ENCODE peak calls at places on chromosomes 13 and 19, in five cellular contexts. I is AG10803; V is GM23338; G is fibroblast of mammary gland; R is stimulated activated CD8-positive, alpha-beta memory T cell treated with anti-CD3 and anti-CD28 coated beads, Interleukin-7, amount 100 ng/mL, for 1 hour. D is an unnamed sample.

GRCh38 chr13:46149272-46150133 is 32.5 kb downstream of the LCP1 start:
- DNase-seq in I (peak; percentile 6), V (no peak), G (peak; percentile 38), R (no peak), D (peak; percentile 66)

GRCh38 chr19:33350538-33351309 is 22.8 kb upstream of the CEBPG start:
- DNase-seq in I (peak; percentile 77), V (no peak), G (peak; percentile 98), R (no peak), D (peak; percentile 46)

GRCh38 chr19:1853295-1854031 is 5.2 kb upstream of the REXO1 start:
- DNase-seq in I (peak; percentile 83), V (peak; percentile 87), G (peak; percentile 76), R (peak; percentile 54), D (peak; percentile 64)

GRCh38 chr13:18944501-18945068 is 237.0 kb downstream of the TUBA3C start:
- DNase-seq in I (no peak), V (no peak), G (no peak), R (no peak), D (no peak)

GRCh38 chr19:6260912-6261636 is 18.7 kb downstream of the MLLT1 start:
- DNase-seq in I (no peak), V (peak; percentile 82), G (peak; percentile 33), R (no peak), D (no peak)

GRCh38 chr19:48772503-48772953 is 17.2 kb downstream of the FGF21 start:
- DNase-seq in I (peak; percentile 40), V (no peak), G (peak; percentile 34), R (no peak), D (peak; percentile 28)

GRCh38 chr13:94700051-94700535 is 12.3 kb downstream of the SOX21 start:
- DNase-seq in I (no peak), V (no peak), G (no peak), R (no peak), D (no peak)

GRCh38 chr13:24877531-24877930 is 113.6 kb downstream of the RNF17 start:
- DNase-seq in I (no peak), V (no peak), G (no peak), R (no peak), D (no peak)

GRCh38 chr13:55553736-55554135 is 1587.0 kb upstream of the PRR20A start:
- DNase-seq in I (no peak), V (no peak), G (no peak), R (no peak), D (no peak)

GRCh38 chr13:26480246-26480855 is 77.1 kb upstream of the WASF3 start:
- DNase-seq in I (peak; percentile 52), V (no peak), G (no peak), R (no peak), D (peak; percentile 44)

GRCh38 chr19:51296331-51297093 is 14.9 kb upstream of the IGLON5 start:
- DNase-seq in I (no peak), V (peak; percentile 65), G (no peak), R (no peak), D (no peak)

GRCh38 chr19:10118960-10119359 is 739 bp downstream of the EIF3G start:
- DNase-seq in I (peak; percentile 17), V (peak; percentile 34), G (peak; percentile 39), R (no peak), D (no peak)

GRCh38 chr19:43439183-43440063 is 24.7 kb downstream of the TEX101 start:
- DNase-seq in I (peak; percentile 91), V (no peak), G (peak; percentile 83), R (no peak), D (no peak)

GRCh38 chr13:30179547-30180256 is 127.6 kb downstream of the KATNAL1 start:
- DNase-seq in I (no peak), V (no peak), G (no peak), R (no peak), D (no peak)

GRCh38 chr19:55092423-55093318 is 17.0 kb downstream of the EPS8L1 start:
- DNase-seq in I (no peak), V (peak; percentile 80), G (no peak), R (no peak), D (no peak)

GRCh38 chr13:114077938-114078335 is 54.5 kb downstream of the RASA3 start:
- DNase-seq in I (peak; percentile 80), V (peak; percentile 53), G (peak; percentile 66), R (no peak), D (peak; percentile 64)

GRCh38 chr19:43464089-43464775 is 1.2 kb downstream of the LYPD3 start:
- DNase-seq in I (no peak), V (no peak), G (no peak), R (peak; percentile 55), D (no peak)

GRCh38 chr19:55340784-55341147 is 1.1 kb downstream of the KMT5C start:
- DNase-seq in I (no peak), V (peak; percentile 62), G (no peak), R (no peak), D (no peak)

GRCh38 chr13:107669356-107669755 is 546.0 kb downstream of the LIG4 start:
- DNase-seq in I (peak; percentile 36), V (no peak), G (peak; percentile 49), R (no peak), D (peak; percentile 62)

GRCh38 chr19:5341981-5342380 is 1.4 kb upstream of the PTPRS start:
- DNase-seq in I (no peak), V (no peak), G (no peak), R (no peak), D (no peak)

GRCh38 chr13:78742659-78743058 is 83.7 kb upstream of the OBI1 start:
- DNase-seq in I (no peak), V (peak; percentile 47), G (no peak), R (no peak), D (no peak)

GRCh38 chr13:51523082-51523518 is 61.2 kb upstream of the WDFY2 start:
- DNase-seq in I (peak; percentile 68), V (no peak), G (peak; percentile 88), R (no peak), D (peak; percentile 42)

GRCh38 chr19:33241530-33242101 is 16.0 kb upstream of the SLC7A10 start:
- DNase-seq in I (no peak), V (peak; percentile 55), G (peak; percentile 39), R (no peak), D (no peak)

GRCh38 chr19:41221514-41222205 is 2.6 kb downstream of the AXL start:
- DNase-seq in I (no peak), V (no peak), G (no peak), R (no peak), D (no peak)

GRCh38 chr13:108963276-108963810 is 333.9 kb downstream of the MYO16 start:
- DNase-seq in I (no peak), V (no peak), G (no peak), R (no peak), D (no peak)

GRCh38 chr19:8877854-8878705 is 45.9 kb downstream of the MBD3L1 start:
- DNase-seq in I (no peak), V (peak; percentile 0), G (no peak), R (no peak), D (no peak)

GRCh38 chr19:27971071-27971470 is 1241.9 kb downstream of the UQCRFS1 start:
- DNase-seq in I (peak; percentile 85), V (peak; percentile 73), G (no peak), R (no peak), D (no peak)

GRCh38 chr19:18478545-18479311 is 40.8 kb upstream of the ISYNA1 start:
- DNase-seq in I (peak; percentile 95), V (no peak), G (peak; percentile 87), R (no peak), D (peak; percentile 92)

GRCh38 chr13:99743079-99743478 is 228.5 kb downstream of the ZIC5 start:
- DNase-seq in I (no peak), V (no peak), G (no peak), R (no peak), D (no peak)

D was measured in iris pigment epithelial cell.